ENCODE peak calls at places on chromosome 3, in five cellular contexts. G, B, K, R and T are unnamed samples.

GRCh38 chr3:160136421-160136820 is 88.8 kb upstream of the C3orf80 start:
- DNase-seq in G (no peak), R (no peak), B (no peak), K (no peak), T (no peak)

GRCh38 chr3:87122766-87123165 is 104.3 kb upstream of the CHMP2B start:
- DNase-seq in G (no peak), R (no peak), B (no peak), K (no peak), T (no peak)

GRCh38 chr3:161371441-161372320 is at the start of gene SPTSSB:
- DNase-seq in G (no peak), R (peak), B (peak), K (peak), T (peak)

GRCh38 chr3:52650437-52650836 is 35.3 kb downstream of the PBRM1 start:
- DNase-seq in K (no peak), R (no peak), B (no peak), G (peak), T (no peak)

GRCh38 chr3:98322101-98322500 is 31.6 kb upstream of the OR5K4 start:
- DNase-seq in K (no peak), R (no peak), B (no peak), G (no peak), T (no peak)

GRCh38 chr3:39260318-39260717 is 19.5 kb downstream of the CX3CR1 start:
- DNase-seq in B (no peak), K (no peak), G (no peak), R (no peak), T (no peak)

GRCh38 chr3:47007482-47008257 is 28.2 kb downstream of the NBEAL2 start:
- DNase-seq in B (no peak), K (no peak), R (no peak), G (no peak), T (no peak)

GRCh38 chr3:180855364-180855763 is 57.1 kb upstream of the FXR1 start:
- DNase-seq in B (no peak), K (no peak), G (peak), R (no peak), T (no peak)

GRCh38 chr3:136193273-136194043 is 2.7 kb downstream of the MSL2 start:
- DNase-seq in G (no peak), K (peak), R (no peak), B (peak), T (no peak)

GRCh38 chr3:38519651-38520050 is 23.5 kb downstream of the EXOG start:
- DNase-seq in G (no peak), B (no peak), K (no peak), R (no peak), T (no peak)

GRCh38 chr3:46489875-46490274 is 7.9 kb upstream of the RTP3 start:
- DNase-seq in R (no peak), K (no peak), G (peak), B (no peak), T (no peak)

GRCh38 chr3:195753609-195754008 is 32.8 kb downstream of the MUC20 start:
- DNase-seq in R (no peak), G (no peak), K (no peak), B (no peak), T (no peak)

GRCh38 chr3:58661836-58662235 is 4.7 kb downstream of the FAM3D start:
- DNase-seq in G (no peak), B (no peak), K (no peak), R (no peak), T (no peak)

GRCh38 chr3:109882144-109882543 is 544.8 kb upstream of the DPPA4 start:
- DNase-seq in B (no peak), G (no peak), K (no peak), R (no peak), T (no peak)

GRCh38 chr3:56976666-56977560 is 83.6 kb upstream of the SPATA12 start:
- DNase-seq in G (peak), R (no peak), K (peak), B (no peak), T (no peak)

GRCh38 chr3:46663611-46664135 is 29.8 kb downstream of the ALS2CL start:
- DNase-seq in B (no peak), K (peak), R (peak), G (peak), T (no peak)

GRCh38 chr3:66693461-66693912 is 192.7 kb upstream of the LRIG1 start:
- DNase-seq in R (no peak), G (peak), K (peak), B (no peak), T (no peak)

GRCh38 chr3:177982034-177982433 is 554.2 kb upstream of the KCNMB2 start:
- DNase-seq in B (no peak), K (no peak), R (no peak), G (peak), T (no peak)

GRCh38 chr3:10721101-10721500 is 94.9 kb upstream of the SLC6A11 start:
- DNase-seq in R (no peak), B (no peak), K (no peak), G (no peak), T (no peak)

GRCh38 chr3:107265526-107265925 is 111.7 kb upstream of the CCDC54 start:
- DNase-seq in R (no peak), G (no peak), K (no peak), B (no peak), T (no peak)

GRCh38 chr3:151580592-151580991 is 119.7 kb upstream of the IGSF10 start:
- DNase-seq in B (no peak), G (peak), K (no peak), R (no peak), T (no peak)

GRCh38 chr3:14317057-14317553 is 85.3 kb upstream of the SLC6A6 start:
- DNase-seq in B (no peak), R (no peak), K (no peak), G (no peak), T (no peak)

GRCh38 chr3:8768364-8769087 is 887 bp downstream of the OXTR start:
- DNase-seq in R (peak), B (no peak), K (peak), G (no peak), T (peak)

GRCh38 chr3:10935846-10936631 is 56.5 kb upstream of the SLC6A1 start:
- DNase-seq in K (no peak), R (no peak), G (no peak), B (no peak), T (no peak)

GRCh38 chr3:133289322-133289721 is 110.5 kb upstream of the BFSP2 start:
- DNase-seq in R (no peak), B (no peak), K (no peak), G (no peak), T (no peak)

GRCh38 chr3:46861293-46861995 is 1.8 kb downstream of the MYL3 start:
- DNase-seq in R (no peak), G (no peak), B (no peak), K (no peak), T (no peak)

GRCh38 chr3:51389423-51390183 is 1.5 kb upstream of the RBM15B start:
- DNase-seq in K (peak), B (peak), G (peak), R (peak), T (no peak)